ENCODE peak calls at places on chromosomes 5 and 9, in six cellular contexts. P is astrocyte of the spinal cord; A is activated T-cell treated with anti-CD3 and anti-CD28 coated beads, Interleukin-2, amount 50 U/mL, for 48 hours; J is CD8-positive, alpha-beta memory T cell; M is non-pigmented ciliary epithelial cell; R is fibroblast of villous mesenchyme. F is an unnamed sample.

GRCh38 chr9:98888794-98889495 is 54.8 kb upstream of the COL15A1 start:
- DNase-seq in A (no peak), J (no peak), R (peak; percentile 64), P (no peak), M (no peak), F (no peak)

GRCh38 chr9:135661801-135662560 is 1.1 kb upstream of the LCN9 start:
- DNase-seq in R (peak; percentile 1), M (no peak), A (no peak), P (no peak), J (no peak), F (no peak)

GRCh38 chr9:113951032-113951372 is 74.9 kb downstream of the ZNF618 start:
- DNase-seq in R (no peak), M (no peak), P (no peak), J (no peak), A (no peak), F (no peak)

GRCh38 chr5:144951001-144951400 is 780.3 kb downstream of the KCTD16 start:
- DNase-seq in R (no peak), M (no peak), A (no peak), J (no peak), P (no peak), F (no peak)

GRCh38 chr5:10454591-10455272 is 13.1 kb downstream of the ROPN1L start:
- DNase-seq in M (no peak), P (peak; percentile 68), A (no peak), J (no peak), R (peak; percentile 43), F (no peak)

GRCh38 chr5:98004463-98004862 is 769.0 kb upstream of the RGMB start:
- DNase-seq in P (no peak), J (no peak), R (no peak), A (no peak), M (no peak), F (no peak)

GRCh38 chr9:135343136-135343535 is 136.4 kb upstream of the PPP1R26 start:
- DNase-seq in P (no peak), R (no peak), A (no peak), M (no peak), J (no peak), F (no peak)

GRCh38 chr9:24009322-24009721 is 183.3 kb upstream of the ELAVL2 start:
- DNase-seq in J (no peak), R (no peak), M (no peak), P (no peak), A (no peak), F (no peak)

GRCh38 chr5:1735320-1735970 is 64.2 kb downstream of the MRPL36 start:
- DNase-seq in P (no peak), A (peak; percentile 11), J (no peak), R (no peak), M (no peak), F (no peak)

GRCh38 chr5:93586948-93587918 is 4.2 kb downstream of the NR2F1 start:
- DNase-seq in R (no peak), A (no peak), M (no peak), J (no peak), P (peak; percentile 66), F (no peak)

GRCh38 chr5:158819095-158819494 is 280.6 kb downstream of the EBF1 start:
- DNase-seq in J (no peak), R (no peak), P (no peak), M (no peak), A (no peak), F (no peak)

GRCh38 chr5:141485305-141486055 is 650 bp downstream of the PCDHGC4 start:
- DNase-seq in R (no peak), J (no peak), A (no peak), M (no peak), P (no peak), F (no peak)